ENCODE peak calls at places on chromosomes 7 and 10, in four cellular contexts. Y is right lobe of liver, T is AG04449, R is coronary artery. U is an unnamed sample.

GRCh38 chr7:23530355-23530754 is 1.4 kb downstream of the TRA2A start:
- DNase-seq in Y (no peak), T (no peak), R (no peak), U (peak)

GRCh38 chr10:95560288-95561199 is 627 bp downstream of the SORBS1 start:
- DNase-seq in R (peak), Y (peak), T (no peak), U (peak)

GRCh38 chr7:140079121-140079536 is 16.4 kb upstream of the PARP12 start:
- DNase-seq in T (peak), Y (no peak), R (no peak), U (peak)

GRCh38 chr10:89615105-89615504 is 29.9 kb downstream of the PANK1 start:
- DNase-seq in R (no peak), Y (no peak), T (no peak), U (no peak)

GRCh38 chr10:5943536-5943935 is 33.8 kb downstream of the IL15RA start:
- DNase-seq in Y (no peak), T (no peak), R (no peak), U (no peak)

GRCh38 chr7:194257-194995 is 2.1 kb downstream of the FAM20C start:
- DNase-seq in R (no peak), Y (peak), T (no peak), U (no peak)

GRCh38 chr10:33428706-33429105 is 94.2 kb upstream of the NRP1 start:
- DNase-seq in Y (no peak), T (no peak), R (no peak), U (no peak)

GRCh38 chr10:118587881-118588651 is 7.4 kb downstream of the PRLHR start:
- DNase-seq in T (no peak), Y (no peak), R (no peak), U (no peak)

GRCh38 chr7:2245883-2246679 is 4.1 kb downstream of the NUDT1 start:
- DNase-seq in Y (no peak), R (no peak), T (no peak), U (no peak)

GRCh38 chr10:125121003-125121402 is 39.4 kb downstream of the CTBP2 start:
- DNase-seq in Y (no peak), T (no peak), R (no peak), U (no peak)

GRCh38 chr10:130171196-130171595 is 35.0 kb downstream of the GLRX3 start:
- DNase-seq in Y (no peak), T (no peak), R (no peak), U (no peak)

GRCh38 chr7:50805425-50806130 is 22.9 kb upstream of the GRB10 start:
- DNase-seq in Y (no peak), T (no peak), R (no peak), U (no peak)

GRCh38 chr7:2203551-2204300 is 29.0 kb downstream of the MAD1L1 start:
- DNase-seq in T (no peak), Y (peak), R (no peak), U (no peak)

GRCh38 chr10:79084972-79085597 is 16.3 kb downstream of the ZMIZ1 start:
- DNase-seq in R (no peak), T (no peak), Y (no peak), U (no peak)

GRCh38 chr10:51729822-51730530 is 30.6 kb upstream of the CSTF2T start:
- DNase-seq in T (no peak), Y (no peak), R (no peak), U (no peak)

GRCh38 chr10:66162560-66163143 is 763.2 kb upstream of the LRRTM3 start:
- DNase-seq in R (no peak), T (no peak), Y (no peak), U (no peak)

GRCh38 chr7:3289996-3290395 is 11.1 kb upstream of the SDK1 start:
- DNase-seq in Y (no peak), R (no peak), T (no peak), U (peak)

GRCh38 chr7:995571-995970 is 12.6 kb downstream of the CYP2W1 start:
- DNase-seq in T (no peak), Y (no peak), R (no peak), U (no peak)

GRCh38 chr7:156178857-156179256 is 366.6 kb upstream of the SHH start:
- DNase-seq in Y (no peak), T (no peak), R (peak), U (no peak)

GRCh38 chr7:44461387-44461786 is 29.1 kb downstream of the NUDCD3 start:
- DNase-seq in R (no peak), T (no peak), Y (no peak), U (no peak)

GRCh38 chr7:7693881-7694280 is 24.5 kb downstream of the RPA3 start:
- DNase-seq in Y (no peak), R (no peak), T (peak), U (peak)

GRCh38 chr7:28354601-28355062 is 57.7 kb upstream of the CREB5 start:
- DNase-seq in T (peak), R (no peak), Y (no peak), U (peak)

GRCh38 chr7:117095055-117095454 is 141.8 kb downstream of the ST7 start:
- DNase-seq in T (no peak), Y (no peak), R (no peak), U (no peak)

GRCh38 chr7:139916717-139917395 is 87.8 kb downstream of the TBXAS1 start:
- DNase-seq in R (no peak), T (no peak), Y (no peak), U (no peak)

GRCh38 chr10:84160663-84161362 is 12.8 kb upstream of the GPR15LG start:
- DNase-seq in Y (no peak), T (no peak), R (no peak), U (no peak)

GRCh38 chr7:131170440-131171105 is 157.1 kb upstream of the MKLN1 start:
- DNase-seq in Y (no peak), T (no peak), R (no peak), U (no peak)

GRCh38 chr10:122263971-122264370 is 7.1 kb upstream of the BTBD16 start:
- DNase-seq in T (peak), Y (no peak), R (no peak), U (peak)

GRCh38 chr10:61744469-61744868 is 81.7 kb downstream of the CABCOCO1 start:
- DNase-seq in T (no peak), R (no peak), Y (no peak), U (no peak)

GRCh38 chr7:111082351-111082750 is 8.6 kb upstream of the LRRN3 start:
- DNase-seq in R (no peak), T (peak), Y (no peak), U (peak)

GRCh38 chr7:23072916-23073315 is 32.7 kb upstream of the KLHL7 start:
- DNase-seq in Y (no peak), R (no peak), T (no peak), U (no peak)

GRCh38 chr7:101066141-101066857 is 19.0 kb upstream of the TRIM56 start:
- DNase-seq in R (no peak), Y (no peak), T (no peak), U (no peak)

DNA sequence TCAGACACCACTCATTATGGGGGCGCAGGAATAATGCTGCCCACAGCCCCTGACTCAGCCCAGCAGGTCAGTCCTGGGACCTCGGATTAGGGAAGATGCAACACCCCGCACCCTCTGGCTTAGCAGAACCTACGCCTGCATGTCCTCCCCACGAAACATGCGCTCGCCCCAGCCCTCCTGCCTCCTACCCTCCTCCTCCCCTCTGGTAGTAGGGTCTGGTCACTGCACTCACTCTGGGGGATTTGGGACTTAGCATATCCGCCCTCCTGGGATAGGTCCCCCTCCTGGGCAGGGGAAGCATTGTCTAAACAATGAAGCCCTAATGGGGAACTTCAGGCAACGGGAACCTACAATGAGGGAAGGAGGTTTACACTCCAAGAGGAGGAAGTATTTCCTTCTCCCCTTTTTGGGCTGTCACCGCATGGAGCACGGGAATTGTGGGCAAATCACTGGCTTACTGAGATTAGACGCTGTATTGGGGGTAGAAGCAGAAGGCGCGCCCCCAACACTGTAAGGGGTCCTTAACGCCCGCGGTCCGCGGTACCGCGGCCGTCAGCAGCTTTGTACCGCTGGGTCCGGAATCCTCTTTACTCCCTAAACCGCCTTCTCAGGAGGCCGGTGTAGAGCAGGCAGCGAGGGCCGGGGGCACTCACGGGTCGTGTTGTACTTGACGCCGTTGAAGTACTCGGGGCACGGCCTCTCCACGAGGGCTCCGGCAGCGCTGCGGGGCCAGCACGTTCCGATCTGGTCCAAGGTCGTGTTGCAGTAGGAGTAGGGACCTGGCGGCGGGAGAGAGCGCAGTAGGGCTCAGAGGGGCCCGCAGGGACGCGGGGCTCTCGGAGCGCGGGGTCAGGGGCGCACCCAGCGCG is 760 bp downstream of the CRHR2 start:
- DNase-seq in R (no peak), Y (no peak), T (no peak), U (no peak)
- H3K4me3 ChIP-seq in R (peak), Y (peak), T (no peak), U (peak)

DNA sequence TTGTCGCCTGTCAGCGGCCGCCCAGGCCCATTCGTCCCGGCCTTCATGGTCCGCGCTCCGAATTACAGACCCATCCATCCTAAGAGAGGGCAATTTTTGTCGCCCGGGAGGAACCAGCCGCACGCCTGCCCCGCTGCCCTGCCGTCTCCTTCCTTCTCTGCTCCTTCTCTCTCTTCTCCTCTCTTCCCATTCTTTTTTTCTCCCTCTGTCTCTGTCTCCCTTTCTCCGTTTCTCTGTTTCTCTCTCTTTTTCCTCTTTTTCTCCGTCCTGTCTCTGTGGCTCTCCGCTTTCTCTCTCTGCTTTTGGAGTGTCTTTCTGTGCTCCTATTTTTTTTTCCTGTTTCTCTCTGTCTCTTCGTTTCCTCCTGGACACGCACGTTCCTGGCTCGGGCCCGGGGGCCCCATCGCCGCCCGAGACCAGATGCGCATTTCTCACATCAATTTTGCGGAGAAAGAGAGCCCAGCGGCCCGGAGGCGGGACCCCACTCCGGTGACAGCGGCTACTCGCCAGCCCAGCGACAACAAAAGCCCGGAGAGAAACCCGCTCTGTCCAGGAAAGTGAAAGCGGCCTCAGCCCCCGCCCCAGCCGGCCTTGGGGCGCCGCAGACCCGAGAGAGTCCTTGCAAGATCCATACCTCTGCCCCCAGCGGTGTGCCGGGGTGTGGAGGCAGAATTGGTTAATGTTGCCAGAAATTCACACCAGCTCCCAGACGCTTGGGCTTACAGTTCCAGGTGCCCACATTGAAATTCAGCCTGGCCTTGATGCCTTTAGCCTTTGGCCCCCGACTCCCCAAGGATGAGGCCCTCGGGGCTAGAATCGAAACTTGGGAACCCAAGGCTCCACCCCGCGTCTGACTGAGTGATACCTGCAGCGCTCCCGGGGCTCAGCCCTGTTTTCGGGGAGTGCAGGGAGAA is 4.1 kb downstream of the LBX1 start:
- DNase-seq in R (no peak), Y (no peak), T (no peak), U (no peak)
- H3K4me3 ChIP-seq in R (peak), Y (no peak), T (no peak), U (no peak)

GRCh38 chr7:128661446-128661845 is 10.6 kb upstream of the GARIN1A start:
- DNase-seq in R (no peak), Y (no peak), T (no peak), U (no peak)

GRCh38 chr7:128662091-128662490 is 10.0 kb upstream of the GARIN1A start:
- DNase-seq in T (no peak), R (no peak), Y (no peak), U (no peak)

GRCh38 chr7:128660596-128660995 is 11.5 kb upstream of the GARIN1A start:
- DNase-seq in T (no peak), Y (no peak), R (no peak), U (no peak)

DNA sequence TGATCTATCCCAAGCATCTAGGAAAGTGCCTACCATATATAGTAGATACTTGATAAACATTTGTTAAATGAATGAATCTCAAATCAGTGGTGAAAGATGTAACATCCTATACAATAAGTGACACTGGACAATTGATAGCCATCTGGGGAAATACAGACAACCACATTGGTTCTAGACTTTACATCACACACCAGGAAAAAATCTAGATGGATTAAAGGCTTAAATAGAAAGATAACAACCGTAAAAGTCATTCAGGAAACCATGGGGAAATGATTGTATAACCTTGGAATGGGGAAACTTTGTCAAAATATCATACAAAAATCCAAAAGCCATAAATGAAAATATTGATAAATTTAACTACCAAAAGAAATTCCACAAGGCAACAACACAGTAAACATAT is 7.0 kb upstream of the GARIN1A start:
- DNase-seq in T (no peak), R (no peak), Y (no peak), U (no peak)
- H3K4me3 ChIP-seq in T (no peak), R (no peak), Y (no peak), U (no peak)

GRCh38 chr7:150744041-150744656 is 6.9 kb downstream of the GIMAP5 start:
- DNase-seq in Y (no peak), R (no peak), T (no peak), U (no peak)
- H3K4me3 ChIP-seq in Y (no peak), R (no peak), T (no peak), U (no peak)